ENCODE peak calls at places on chromosomes 2 and 18, in five cellular contexts. D is OCI-LY7, K is tibial artery, V is cardiac muscle cell, M is mucosa of descending colon. X is an unnamed sample.

GRCh38 chr2:242059566-242059965 is 190.0 kb downstream of the RTP5 start:
- DNase-seq in D (no peak), K (no peak), V (no peak), M (no peak), X (no peak)

GRCh38 chr2:25341031-25341727 is 546 bp downstream of the DNMT3A start:
- DNase-seq in D (peak; percentile 35), K (no peak), V (peak; percentile 62), M (no peak), X (no peak)

GRCh38 chr2:20451346-20451745 is 4.5 kb downstream of the RHOB start:
- DNase-seq in D (no peak), K (peak; percentile 19), V (no peak), M (no peak), X (no peak)

GRCh38 chr2:118339386-118339785 is 251.1 kb downstream of the INSIG2 start:
- DNase-seq in D (no peak), K (no peak), V (no peak), M (no peak), X (no peak)

GRCh38 chr2:136110528-136110927 is 7.4 kb downstream of the CXCR4 start:
- DNase-seq in D (no peak), K (no peak), V (no peak), M (no peak), X (no peak)

GRCh38 chr2:223578846-223579245 is 23.3 kb downstream of the SCG2 start:
- DNase-seq in D (no peak), K (no peak), V (no peak), M (no peak), X (no peak)

GRCh38 chr2:237156131-237156856 is 70.6 kb downstream of the COPS8 start:
- DNase-seq in D (no peak), K (peak; percentile 76), V (no peak), M (peak; percentile 59), X (no peak)

GRCh38 chr18:8536226-8536625 is 73.0 kb upstream of the RAB12 start:
- DNase-seq in D (no peak), K (no peak), V (no peak), M (no peak), X (no peak)

GRCh38 chr2:9415770-9416169 is 7.6 kb downstream of the ITGB1BP1 start:
- DNase-seq in D (no peak), K (no peak), V (no peak), M (no peak), X (no peak)

GRCh38 chr2:9408641-9409151 is 14.6 kb downstream of the ITGB1BP1 start:
- DNase-seq in D (no peak), K (no peak), V (no peak), M (no peak), X (no peak)

GRCh38 chr2:9410108-9410507 is 13.2 kb downstream of the ITGB1BP1 start:
- DNase-seq in D (peak; percentile 40), K (no peak), V (no peak), M (no peak), X (no peak)

GRCh38 chr2:9416267-9416961 is 6.9 kb downstream of the ITGB1BP1 start:
- DNase-seq in D (no peak), K (no peak), V (no peak), M (no peak), X (no peak)

DNA sequence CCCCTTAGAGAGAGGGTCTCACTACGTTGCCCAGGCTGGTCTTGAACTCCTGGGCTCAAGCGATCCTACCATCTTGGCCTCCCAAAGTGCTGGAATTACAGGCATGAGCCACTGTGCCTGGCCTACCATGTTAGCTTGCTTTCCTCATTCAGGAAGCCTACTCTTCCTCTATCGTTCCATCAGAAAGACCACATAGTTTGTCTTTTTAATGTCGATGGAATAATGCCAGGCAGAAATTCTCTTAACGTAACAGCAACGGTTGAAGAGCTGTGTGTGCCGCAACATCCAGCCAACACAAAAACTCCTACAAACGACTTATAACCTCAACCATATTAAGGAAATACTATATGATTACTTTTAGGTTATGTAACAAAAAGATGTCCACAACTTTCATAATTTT is 10.6 kb downstream of the ITGB1BP1 start:
- DNase-seq in D (no peak), K (no peak), V (no peak), M (no peak), X (no peak)
- H3K36me3 ChIP-seq in D (peaks cover 78% of the 10 kb centered on the region), K (no peaks in the 10 kb centered on the region), V (no peaks in the 10 kb centered on the region), M (no peaks in the 10 kb centered on the region), X (no peaks in the 10 kb centered on the region)

DNA sequence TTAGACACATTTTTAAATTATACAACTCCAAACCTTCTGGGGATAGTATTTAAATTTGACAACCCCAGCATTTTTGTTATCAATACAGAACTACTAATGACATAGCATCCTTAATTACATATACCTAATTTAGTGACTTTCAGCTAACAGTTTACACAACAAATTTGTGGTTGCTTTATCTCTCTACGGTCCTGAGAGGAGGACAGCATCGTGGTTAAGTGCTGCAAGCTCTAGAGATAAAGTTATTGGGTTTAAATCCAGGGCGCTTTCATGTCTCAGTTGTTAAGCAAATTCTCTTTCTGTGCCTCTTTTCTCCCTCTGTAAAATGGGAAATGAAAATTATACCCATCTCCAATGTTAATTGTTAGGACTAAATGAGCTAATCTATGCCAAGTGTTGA is 129.3 kb downstream of the METTL4 start:
- DNase-seq in D (no peak), K (no peak), V (no peak), M (no peak), X (no peak)
- TF ChIP-seq CTCF in D (no peak), K (no peak), V (no peak), M (no peak), X (no peak)

DNA sequence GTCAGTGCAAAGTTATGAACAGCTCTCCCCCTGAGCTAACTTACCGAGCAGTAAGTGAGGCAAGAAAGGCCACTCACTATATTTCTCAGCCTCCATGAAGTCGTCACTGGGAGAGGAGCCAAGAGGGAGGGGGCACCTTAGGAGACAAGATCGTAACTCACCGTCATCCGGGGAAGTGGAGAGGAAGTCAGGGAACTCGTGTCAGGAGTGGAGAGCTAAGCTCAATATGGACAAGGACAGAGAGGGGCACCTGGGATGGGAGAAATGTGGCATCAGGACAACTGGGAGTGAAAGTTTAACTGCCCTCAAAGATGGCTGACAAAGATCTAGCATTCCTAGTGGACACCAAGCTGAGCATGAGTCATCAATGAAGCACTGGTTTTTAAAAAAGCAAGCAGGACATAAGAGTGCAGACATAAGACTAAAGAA is 37.1 kb downstream of the BCL11A start:
- DNase-seq in D (no peak), K (no peak), V (no peak), M (no peak), X (no peak)
- H3K36me3 ChIP-seq in D (peaks cover 98% of the 10 kb centered on the region), K (no peaks in the 10 kb centered on the region), V (no peaks in the 10 kb centered on the region), M (no peaks in the 10 kb centered on the region), X (no peaks in the 10 kb centered on the region)

DNA sequence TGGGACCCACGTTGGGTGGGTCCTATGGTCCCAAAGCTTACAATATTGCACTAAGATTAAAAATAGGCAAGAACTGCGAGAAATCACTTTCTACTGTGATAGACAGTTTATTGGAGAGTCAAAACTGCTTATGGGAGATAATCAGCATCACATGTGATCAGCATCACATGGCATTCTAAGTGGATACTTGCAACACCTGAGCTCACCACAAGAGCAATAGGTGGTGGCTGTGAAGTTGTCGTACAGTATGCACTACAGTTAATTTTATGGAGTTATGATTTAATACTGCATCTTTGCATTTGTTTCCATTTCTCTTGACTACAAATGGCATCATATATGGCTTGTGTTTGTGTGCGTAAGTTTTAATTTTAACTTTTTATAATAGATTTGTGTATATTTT is 11.6 kb downstream of the PNO1 start:
- DNase-seq in D (peak; percentile 20), K (no peak), V (no peak), M (no peak), X (no peak)
- TF ChIP-seq CTCF in D (no peak), K (no peak), V (no peak), M (no peak), X (no peak)

DNA sequence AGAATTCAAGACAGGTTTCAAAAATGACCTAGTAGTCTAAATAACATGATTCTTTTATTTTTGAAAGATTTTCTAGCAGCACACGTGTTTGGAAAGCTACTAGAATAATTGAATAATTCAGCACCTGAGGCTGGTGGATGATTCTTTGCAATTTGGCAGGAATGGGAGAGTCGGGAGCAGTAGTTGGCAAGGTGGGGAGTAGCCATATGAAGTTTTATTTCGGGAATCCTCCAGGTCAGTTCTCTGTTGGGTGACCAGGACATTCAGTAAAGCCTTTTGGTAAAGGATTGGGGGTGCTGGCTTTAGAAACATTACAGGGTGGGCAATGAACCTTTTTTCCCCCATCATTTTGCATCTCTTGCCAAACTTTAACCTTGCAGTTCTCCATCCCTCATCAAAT is 75.0 kb upstream of the LYPD6B start:
- DNase-seq in D (no peak), K (no peak), V (no peak), M (no peak), X (no peak)
- H3K36me3 ChIP-seq in D (no peaks in the 10 kb centered on the region), K (no peaks in the 10 kb centered on the region), V (no peaks in the 10 kb centered on the region), M (no peaks in the 10 kb centered on the region), X (no peaks in the 10 kb centered on the region)

X was measured in colonic mucosa.